ENCODE peak calls at places on chromosome 4, in ten cellular contexts. T is heart left ventricle, F is right lobe of liver, J is tibial nerve, E is gastrocnemius medialis, G is IMR-90, P is spleen, L is adrenal gland, Y is prostate gland, Z is A549. N is an unnamed sample.

GRCh38 chr4:100087743-100088142 is 102.5 kb downstream of the DDIT4L start:
- DNase-seq in T (no peak), F (no peak), J (no peak), E (no peak), G (peak; percentile 10), P (no peak), L (no peak), Y (no peak), Z (no peak), N (no peak)

GRCh38 chr4:170875868-170876267 is 786.1 kb upstream of the AADAT start:
- DNase-seq in T (no peak), F (no peak), J (no peak), E (no peak), G (no peak), P (no peak), L (no peak), Y (no peak), Z (peak; percentile 3), N (no peak)

GRCh38 chr4:100269446-100269845 is 79.2 kb upstream of the DDIT4L start:
- DNase-seq in T (no peak), F (no peak), J (no peak), E (no peak), G (no peak), P (no peak), L (no peak), Y (no peak), Z (no peak), N (no peak)

GRCh38 chr4:133565379-133565778 is 416.3 kb downstream of the PCDH10 start:
- DNase-seq in T (no peak), F (no peak), J (no peak), E (no peak), G (peak; percentile 7), P (no peak), L (no peak), Y (no peak), Z (peak; percentile 22), N (no peak)

GRCh38 chr4:34417160-34417559 is 1827.2 kb downstream of the ARAP2 start:
- DNase-seq in T (no peak), F (no peak), J (no peak), E (no peak), G (no peak), P (peak; percentile 51), L (no peak), Y (no peak), Z (peak; percentile 0), N (no peak)

GRCh38 chr4:25098964-25099843 is 61.0 kb downstream of the SEPSECS start:
- DNase-seq in T (peak; percentile 89), F (peak; percentile 60), J (peak; percentile 27), E (no peak), G (peak; percentile 63), P (peak; percentile 28), L (peak; percentile 89), Y (peak; percentile 73), Z (peak; percentile 5), N (peak; percentile 87)

GRCh38 chr4:98584265-98584664 is 74.1 kb downstream of the TSPAN5 start:
- DNase-seq in T (no peak), F (no peak), J (no peak), E (no peak), G (peak; percentile 58), P (no peak), L (no peak), Y (no peak), Z (peak; percentile 60), N (no peak)

GRCh38 chr4:176187610-176188009 is 7.8 kb downstream of the SPATA4 start:
- DNase-seq in T (no peak), F (no peak), J (no peak), E (no peak), G (peak; percentile 66), P (no peak), L (no peak), Y (no peak), Z (no peak), N (no peak)

GRCh38 chr4:28966982-28967381 is 1753.2 kb upstream of the PCDH7 start:
- DNase-seq in T (no peak), F (no peak), J (no peak), E (no peak), G (peak; percentile 90), P (no peak), L (no peak), Y (no peak), Z (no peak), N (no peak)

GRCh38 chr4:142378179-142378578 is 467.9 kb downstream of the INPP4B start:
- DNase-seq in T (peak; percentile 32), F (no peak), J (no peak), E (no peak), G (no peak), P (no peak), L (peak; percentile 25), Y (no peak), Z (no peak), N (no peak)
- H3K4me3 ChIP-seq in T (no peak overlapping the region), F (no peak overlapping the region), J (no peak overlapping the region), E (no peak overlapping the region), G (no peak overlapping the region), P (no peak overlapping the region), L (no peak overlapping the region), Y (no peak overlapping the region), Z (no peak overlapping the region), N (no peak overlapping the region)

GRCh38 chr4:105930696-105931095 is 35.4 kb downstream of the NPNT start:
- DNase-seq in T (no peak), F (no peak), J (no peak), E (no peak), G (no peak), P (no peak), L (no peak), Y (no peak), Z (no peak), N (no peak)

GRCh38 chr4:105933083-105933482 is 37.8 kb downstream of the NPNT start:
- DNase-seq in T (no peak), F (no peak), J (no peak), E (no peak), G (no peak), P (no peak), L (no peak), Y (no peak), Z (no peak), N (no peak)

GRCh38 chr4:105936901-105937300 is 41.6 kb downstream of the NPNT start:
- DNase-seq in T (no peak), F (no peak), J (no peak), E (no peak), G (no peak), P (no peak), L (no peak), Y (no peak), Z (no peak), N (no peak)

GRCh38 chr4:105937759-105938158 is 42.5 kb downstream of the NPNT start:
- DNase-seq in T (no peak), F (no peak), J (no peak), E (no peak), G (no peak), P (no peak), L (no peak), Y (no peak), Z (no peak), N (no peak)

DNA sequence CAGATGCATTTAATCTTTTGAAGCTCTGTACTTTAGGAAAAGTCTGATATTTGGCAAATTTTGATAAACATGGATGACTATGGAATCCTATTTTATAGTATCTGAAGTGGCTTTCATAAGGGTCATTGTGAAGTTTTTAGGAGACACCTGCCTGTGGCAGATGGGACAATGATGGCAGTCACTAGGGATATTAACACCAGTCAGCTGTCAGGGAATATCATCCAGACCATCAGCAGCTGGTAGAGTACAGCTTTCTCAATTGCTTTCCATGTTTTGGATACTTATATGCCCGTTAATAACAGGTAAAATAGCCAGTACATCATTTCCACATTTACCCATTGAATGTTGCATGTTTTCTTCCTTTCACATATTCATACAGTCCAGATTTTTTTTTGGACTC is 39.1 kb downstream of the NPNT start:
- DNase-seq in T (no peak), F (no peak), J (no peak), E (no peak), G (no peak), P (no peak), L (no peak), Y (no peak), Z (no peak), N (no peak)
- H3K4me1 ChIP-seq in T (no peaks in the 10 kb centered on the region), F (no peaks in the 10 kb centered on the region), J (no peaks in the 10 kb centered on the region), E (no peaks in the 10 kb centered on the region), G (no peaks in the 10 kb centered on the region), P (no peaks in the 10 kb centered on the region), L (no peaks in the 10 kb centered on the region), Y (no peaks in the 10 kb centered on the region), Z (no peaks in the 10 kb centered on the region), N (no peaks in the 10 kb centered on the region)

GRCh38 chr4:54659213-54660144 is 1.7 kb downstream of the KIT start:
- DNase-seq in T (no peak), F (no peak), J (no peak), E (no peak), G (peak; percentile 30), P (no peak), L (no peak), Y (no peak), Z (no peak), N (no peak)

GRCh38 chr4:54660145-54660535 is 2.4 kb downstream of the KIT start:
- DNase-seq in T (no peak), F (no peak), J (no peak), E (no peak), G (no peak), P (no peak), L (no peak), Y (no peak), Z (no peak), N (no peak)

GRCh38 chr4:54658321-54659093 is 750 bp downstream of the KIT start:
- DNase-seq in T (peak; percentile 64), F (peak; percentile 49), J (peak; percentile 10), E (no peak), G (peak; percentile 36), P (peak; percentile 81), L (peak; percentile 50), Y (peak; percentile 25), Z (peak; percentile 17), N (peak; percentile 18)

GRCh38 chr4:54657194-54657555 is 582 bp upstream of the KIT start:
- DNase-seq in T (no peak), F (no peak), J (no peak), E (no peak), G (no peak), P (peak; percentile 74), L (no peak), Y (no peak), Z (no peak), N (no peak)

GRCh38 chr4:54657556-54658313 is at the start of gene KIT:
- DNase-seq in T (peak; percentile 31), F (peak; percentile 59), J (no peak), E (no peak), G (peak; percentile 32), P (peak; percentile 81), L (peak; percentile 37), Y (no peak), Z (no peak), N (peak; percentile 55)
- TF ChIP-seq POLR2A in T (no peak), F (no peak), J (no peak), E (no peak), G (no peak), P (no peak), L (no peak), Y (no peak), Z (no peak), N (no peak)

DNA sequence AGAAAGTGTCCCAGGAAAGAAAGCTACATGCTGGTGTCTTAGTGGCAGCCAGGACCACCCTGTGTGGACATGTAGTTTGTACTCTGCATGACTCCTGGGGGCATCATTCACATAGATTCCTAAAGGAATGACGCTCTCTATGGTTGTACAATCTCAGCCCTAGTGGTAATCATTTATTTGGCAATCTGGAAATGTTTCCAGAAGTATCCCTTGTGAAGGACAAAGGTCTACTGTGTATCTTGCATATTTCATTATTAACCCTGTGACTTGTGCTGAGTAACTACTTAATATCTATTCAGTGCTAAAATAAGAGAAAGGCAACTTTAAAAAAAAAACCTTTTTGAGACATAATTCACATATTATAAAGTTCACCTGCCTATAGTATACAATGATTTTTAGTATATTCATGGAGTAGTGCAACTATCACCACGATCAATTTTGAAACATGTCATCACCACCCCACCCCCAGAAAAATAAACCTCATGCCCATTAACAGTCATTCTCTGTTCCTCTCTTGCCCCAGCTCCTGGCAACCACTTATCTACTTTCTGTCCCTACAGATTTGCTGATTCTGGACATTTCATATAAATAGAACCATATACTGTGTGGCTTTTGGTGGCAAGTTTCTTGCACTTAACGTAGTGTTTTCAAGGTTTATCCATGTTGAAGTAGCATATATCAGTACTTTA is 51.7 kb downstream of the SHROOM3 start:
- DNase-seq in T (no peak), F (no peak), J (no peak), E (no peak), G (no peak), P (no peak), L (no peak), Y (no peak), Z (no peak), N (no peak)
- H3K4me3 ChIP-seq in T (no peak overlapping the region), F (no peak overlapping the region), J (no peak overlapping the region), E (no peak overlapping the region), G (no peak overlapping the region), P (no peak overlapping the region), L (no peak overlapping the region), Y (no peak overlapping the region), Z (no peak overlapping the region), N (no peak overlapping the region)